ENCODE peak calls at places on chromosome 17, in five cellular contexts. One of them, this sample, is unnamed.

GRCh38 chr17:6394055-6394454 is 40.9 kb downstream of the AIPL1 start:
- DNase-seq in CD8-positive, alpha-beta T cell: no peak
- DNase-seq in fibroblast of pulmonary artery: no peak
- DNase-seq in HAP-1: no peak
- DNase-seq in activated B cell treated with CpG ODN at 0.5 μM for 24 hours: no peak
- DNase-seq in this sample: no peak

GRCh38 chr17:46876353-46876887 is 25.0 kb downstream of the WNT9B start:
- DNase-seq in CD8-positive, alpha-beta T cell: no peak
- DNase-seq in fibroblast of pulmonary artery: no peak
- DNase-seq in HAP-1: peak
- DNase-seq in activated B cell treated with CpG ODN at 0.5 μM for 24 hours: no peak
- DNase-seq in this sample: peak

GRCh38 chr17:43768382-43768781 is 9.8 kb upstream of the SOST start:
- DNase-seq in CD8-positive, alpha-beta T cell: no peak
- DNase-seq in fibroblast of pulmonary artery: no peak
- DNase-seq in HAP-1: no peak
- DNase-seq in activated B cell treated with CpG ODN at 0.5 μM for 24 hours: no peak
- DNase-seq in this sample: no peak

GRCh38 chr17:72126575-72127486 is 6.0 kb downstream of the SOX9 start:
- DNase-seq in CD8-positive, alpha-beta T cell: no peak
- DNase-seq in fibroblast of pulmonary artery: peak
- DNase-seq in HAP-1: no peak
- DNase-seq in activated B cell treated with CpG ODN at 0.5 μM for 24 hours: no peak
- DNase-seq in this sample: no peak

GRCh38 chr17:77424585-77425344 is 284.0 kb downstream of the SEC14L1 start:
- DNase-seq in CD8-positive, alpha-beta T cell: no peak
- DNase-seq in fibroblast of pulmonary artery: peak
- DNase-seq in HAP-1: no peak
- DNase-seq in activated B cell treated with CpG ODN at 0.5 μM for 24 hours: no peak
- DNase-seq in this sample: peak

GRCh38 chr17:21286771-21287702 is 2.5 kb downstream of the MAP2K3 start:
- DNase-seq in CD8-positive, alpha-beta T cell: no peak
- DNase-seq in fibroblast of pulmonary artery: no peak
- DNase-seq in HAP-1: no peak
- DNase-seq in activated B cell treated with CpG ODN at 0.5 μM for 24 hours: peak
- DNase-seq in this sample: peak

GRCh38 chr17:18041776-18042175 is 2.6 kb downstream of the GID4 start:
- DNase-seq in CD8-positive, alpha-beta T cell: no peak
- DNase-seq in fibroblast of pulmonary artery: peak
- DNase-seq in HAP-1: no peak
- DNase-seq in activated B cell treated with CpG ODN at 0.5 μM for 24 hours: no peak
- DNase-seq in this sample: no peak

GRCh38 chr17:74646231-74646630 is 22.7 kb upstream of the CD300E start:
- DNase-seq in CD8-positive, alpha-beta T cell: no peak
- DNase-seq in fibroblast of pulmonary artery: peak
- DNase-seq in HAP-1: no peak
- DNase-seq in activated B cell treated with CpG ODN at 0.5 μM for 24 hours: no peak
- DNase-seq in this sample: no peak